ENCODE peak calls at places on chromosomes 13 and 19, in four cellular contexts. G is T-helper 2 cell, Z is aorta, V is GM04504. E is an unnamed sample.

GRCh38 chr13:111139452-111139851 is 24.3 kb downstream of the ARHGEF7 start:
- DNase-seq in G (no peak), Z (no peak), V (no peak), E (no peak)

GRCh38 chr13:52070929-52071523 is 46.5 kb downstream of the UTP14C start:
- DNase-seq in G (no peak), Z (no peak), V (peak; percentile 26), E (no peak)

GRCh38 chr19:49151339-49152217 is 3.6 kb downstream of the HRC start:
- DNase-seq in G (peak; percentile 35), Z (peak; percentile 66), V (no peak), E (no peak)

GRCh38 chr19:50310759-50311465 is 18.3 kb downstream of the KCNC3 start:
- DNase-seq in G (no peak), Z (no peak), V (no peak), E (no peak)

GRCh38 chr13:83332751-83333150 is 549.5 kb downstream of the SLITRK1 start:
- DNase-seq in G (no peak), Z (no peak), V (no peak), E (no peak)

GRCh38 chr13:27034678-27035111 is 136.9 kb downstream of the USP12 start:
- DNase-seq in G (no peak), Z (no peak), V (no peak), E (no peak)

GRCh38 chr13:38103851-38104250 is 234.3 kb upstream of the TRPC4 start:
- DNase-seq in G (no peak), Z (no peak), V (no peak), E (no peak)

GRCh38 chr19:31066385-31066784 is 282.9 kb downstream of the TSHZ3 start:
- DNase-seq in G (no peak), Z (no peak), V (peak; percentile 41), E (peak; percentile 12)

GRCh38 chr13:60229708-60230272 is 66.1 kb upstream of the DIAPH3 start:
- DNase-seq in G (no peak), Z (no peak), V (no peak), E (no peak)

GRCh38 chr19:18274776-18275356 is 614 bp upstream of the IQCN start:
- DNase-seq in G (no peak), Z (peak; percentile 90), V (peak; percentile 83), E (peak; percentile 90)